ENCODE peak calls at places on chromosomes 5 and 9, in eight cellular contexts. O is GM12864, L is fibroblast of mammary gland, A is ovary, E is HCT116, Z is cardiac fibroblast, K is stomach, R is BE2C. Y is an unnamed sample.

GRCh38 chr9:77871483-77871882 is 160.1 kb downstream of the GNAQ start:
- DNase-seq in R (no peak), K (no peak), Z (no peak), E (no peak), L (no peak), O (no peak), A (no peak), Y (no peak)

GRCh38 chr5:76807296-76807695 is 11.5 kb upstream of the F2RL1 start:
- DNase-seq in Z (peak), K (no peak), L (peak), A (no peak), R (no peak), O (no peak), E (no peak), Y (peak)

GRCh38 chr9:127588740-127589506 is 23.2 kb upstream of the STXBP1 start:
- DNase-seq in Z (no peak), E (no peak), A (no peak), O (no peak), L (no peak), K (no peak), R (no peak), Y (no peak)

GRCh38 chr5:73749485-73750270 is 123.7 kb downstream of the ARHGEF28 start:
- DNase-seq in A (peak), K (no peak), O (no peak), E (no peak), L (no peak), Z (no peak), R (no peak), Y (no peak)

GRCh38 chr5:83414601-83415000 is 56.9 kb upstream of the VCAN start:
- DNase-seq in A (no peak), K (no peak), R (no peak), L (peak), Z (peak), O (no peak), E (no peak), Y (no peak)

GRCh38 chr5:124236366-124237231 is 509.8 kb downstream of the ZNF608 start:
- DNase-seq in O (no peak), E (no peak), R (no peak), K (no peak), Z (no peak), L (peak), A (no peak), Y (no peak)

GRCh38 chr9:137012694-137013570 is 15.1 kb downstream of the ABCA2 start:
- DNase-seq in A (no peak), O (no peak), R (no peak), E (no peak), Z (no peak), L (no peak), K (no peak), Y (no peak)

GRCh38 chr5:157222506-157223230 is 42.0 kb downstream of the ITK start:
- DNase-seq in L (peak), O (no peak), Z (peak), K (no peak), A (no peak), E (no peak), R (no peak), Y (peak)

GRCh38 chr5:168157141-168157540 is 134.3 kb upstream of the WWC1 start:
- DNase-seq in A (no peak), R (no peak), E (no peak), O (no peak), Z (no peak), K (no peak), L (no peak), Y (no peak)

GRCh38 chr5:112857866-112858265 is 3.2 kb upstream of the SRP19 start:
- DNase-seq in K (no peak), R (no peak), E (no peak), L (no peak), Z (no peak), O (no peak), A (no peak), Y (no peak)

GRCh38 chr9:4617752-4618151 is 44.3 kb upstream of the PLPP6 start:
- DNase-seq in A (no peak), L (no peak), R (no peak), Z (no peak), E (no peak), O (no peak), K (no peak), Y (no peak)

GRCh38 chr5:138458353-138458752 is 6.9 kb upstream of the EGR1 start:
- DNase-seq in E (no peak), A (peak), L (no peak), O (no peak), R (no peak), K (no peak), Z (no peak), Y (no peak)

GRCh38 chr9:33288828-33289483 is 1.4 kb upstream of the NFX1 start:
- DNase-seq in Z (no peak), K (no peak), E (no peak), O (no peak), R (no peak), A (peak), L (no peak), Y (no peak)

GRCh38 chr5:174384509-174384947 is 339.0 kb downstream of the NSG2 start:
- DNase-seq in K (no peak), Z (peak), E (no peak), L (peak), A (no peak), O (no peak), R (peak), Y (no peak)

GRCh38 chr9:127640908-127641545 is 28.9 kb downstream of the STXBP1 start:
- DNase-seq in L (no peak), A (no peak), E (no peak), O (no peak), R (no peak), K (no peak), Z (no peak), Y (no peak)

GRCh38 chr5:82641362-82641988 is 363.3 kb upstream of the RPS23 start:
- DNase-seq in A (peak), Z (peak), K (peak), L (peak), O (no peak), E (peak), R (peak), Y (peak)

GRCh38 chr5:164127527-164127926 is 622.1 kb downstream of the MAT2B start:
- DNase-seq in R (no peak), K (no peak), E (no peak), A (no peak), Z (no peak), O (no peak), L (no peak), Y (no peak)

GRCh38 chr5:107671742-107672211 is 1.0 kb upstream of the EFNA5 start:
- DNase-seq in R (peak), K (no peak), L (peak), Z (peak), A (no peak), O (no peak), E (peak), Y (peak)

GRCh38 chr5:139312075-139312474 is 18.5 kb downstream of the MATR3 start:
- DNase-seq in R (no peak), Z (no peak), L (no peak), E (no peak), A (no peak), K (no peak), O (no peak), Y (no peak)

GRCh38 chr5:148653840-148654781 is at the start of gene HTR4:
- DNase-seq in R (peak), A (no peak), Z (no peak), O (no peak), E (no peak), K (no peak), L (no peak), Y (no peak)

GRCh38 chr9:35227283-35227682 is 65.5 kb downstream of the UNC13B start:
- DNase-seq in R (no peak), L (no peak), Z (no peak), A (no peak), K (no peak), E (no peak), O (no peak), Y (no peak)

GRCh38 chr9:127067603-127068220 is 54.7 kb downstream of the ANGPTL2 start:
- DNase-seq in K (peak), O (no peak), L (no peak), E (peak), Z (no peak), R (no peak), A (no peak), Y (no peak)

GRCh38 chr5:63962345-63962744 is at the start of gene HTR1A:
- DNase-seq in O (no peak), Z (no peak), A (no peak), K (no peak), R (no peak), L (no peak), E (no peak), Y (no peak)

GRCh38 chr5:63961125-63961597 is 1.1 kb downstream of the HTR1A start:
- DNase-seq in R (no peak), L (no peak), O (no peak), E (no peak), K (no peak), Z (no peak), A (no peak), Y (no peak)

GRCh38 chr5:63963926-63964325 is 1.7 kb upstream of the HTR1A start:
- DNase-seq in Z (no peak), A (no peak), R (no peak), L (no peak), E (no peak), O (no peak), K (no peak), Y (no peak)

GRCh38 chr5:63961598-63962161 is 565 bp downstream of the HTR1A start:
- DNase-seq in L (no peak), K (no peak), O (no peak), R (no peak), E (no peak), A (peak), Z (no peak), Y (no peak)

DNA sequence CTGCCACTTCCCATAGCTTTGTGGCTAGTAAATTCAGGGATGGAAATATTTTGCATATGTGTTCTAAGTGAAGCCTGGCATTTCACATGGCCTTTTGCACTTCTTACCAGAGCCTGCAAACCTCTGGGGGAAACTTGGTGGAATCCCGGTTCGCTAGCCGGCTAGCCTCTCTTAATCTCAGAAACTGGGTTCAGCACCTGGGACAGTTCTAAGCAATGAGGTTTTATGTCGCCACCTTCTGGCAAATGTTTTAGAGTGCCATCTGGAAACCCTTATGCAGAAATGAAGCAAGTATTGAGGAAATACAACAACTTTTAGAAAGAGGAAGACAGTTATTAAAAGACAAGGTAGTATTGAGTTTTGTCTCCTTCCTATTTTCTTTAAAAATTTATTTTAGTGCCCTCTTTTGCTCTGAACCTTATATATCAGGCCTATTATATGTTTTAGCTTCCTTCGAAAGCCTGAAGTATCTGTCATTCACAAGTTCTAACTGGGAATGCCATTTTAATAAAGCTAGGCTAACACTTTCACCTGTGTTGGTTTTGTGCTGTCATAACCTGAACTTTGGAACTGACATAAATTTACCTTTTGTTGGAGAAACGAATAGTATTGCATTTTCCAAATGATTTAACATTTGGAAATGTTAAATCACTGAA is 963 bp upstream of the HTR1A start:
- DNase-seq in E (peak), R (peak), O (peak), A (peak), Z (peak), L (peak), K (no peak), Y (peak)
- TF ChIP-seq CTCF in E (no peak), R (peak), O (peak), A (peak), Z (peak), L (peak), K (peak), Y (peak)

GRCh38 chr5:95925345-95925744 is 36.3 kb downstream of the ELL2 start:
- DNase-seq in O (no peak), K (no peak), E (no peak), Z (no peak), R (no peak), A (no peak), L (no peak), Y (no peak)
- H3K4me3 ChIP-seq in O (no peak), K (no peak), E (no peak), Z (no peak), R (no peak), A (no peak), L (no peak), Y (no peak)

GRCh38 chr5:321233-321725 is at the start of gene AHRR:
- DNase-seq in L (peak), K (peak), Z (peak), E (no peak), O (no peak), A (peak), R (peak), Y (peak)
- TF ChIP-seq CTCF in L (no peak), K (no peak), Z (peak), E (peak), O (peak), A (peak), R (peak), Y (peak)

GRCh38 chr9:91099471-91099870 is 262.2 kb downstream of the AUH start:
- DNase-seq in A (no peak), K (no peak), L (no peak), E (no peak), O (no peak), Z (no peak), R (no peak), Y (no peak)

GRCh38 chr9:91098203-91098602 is 263.5 kb downstream of the AUH start:
- DNase-seq in O (no peak), K (no peak), A (no peak), L (no peak), R (no peak), Z (no peak), E (no peak), Y (no peak)

GRCh38 chr9:91100878-91101450 is 260.8 kb downstream of the AUH start:
- DNase-seq in O (no peak), A (no peak), R (no peak), Z (peak), E (no peak), K (no peak), L (peak), Y (peak)

GRCh38 chr9:91102269-91102668 is 259.4 kb downstream of the AUH start:
- DNase-seq in O (no peak), K (no peak), A (no peak), Z (no peak), E (no peak), L (no peak), R (no peak), Y (no peak)

GRCh38 chr9:91101598-91102168 is 260.0 kb downstream of the AUH start:
- DNase-seq in L (no peak), E (no peak), A (no peak), O (no peak), K (peak), R (no peak), Z (no peak), Y (no peak)
- H3K4me3 ChIP-seq in L (no peak), E (no peak), A (no peak), O (no peak), K (no peak), R (no peak), Z (no peak), Y (no peak)

GRCh38 chr9:132309056-132309455 is 45.7 kb downstream of the SETX start:
- DNase-seq in R (no peak), E (no peak), L (no peak), Z (no peak), O (no peak), K (no peak), A (no peak), Y (no peak)

GRCh38 chr9:132311978-132312377 is 42.8 kb downstream of the SETX start:
- DNase-seq in Z (no peak), R (no peak), L (no peak), A (no peak), E (no peak), O (no peak), K (no peak), Y (no peak)

GRCh38 chr9:132312426-132312825 is 42.4 kb downstream of the SETX start:
- DNase-seq in O (no peak), L (no peak), E (no peak), R (no peak), K (no peak), Z (no peak), A (no peak), Y (no peak)

GRCh38 chr9:132312873-132313272 is 41.9 kb downstream of the SETX start:
- DNase-seq in Z (no peak), A (no peak), K (no peak), O (no peak), R (no peak), E (no peak), L (no peak), Y (no peak)
- TF ChIP-seq CTCF in Z (peak), A (no peak), K (no peak), O (no peak), R (peak), E (no peak), L (peak), Y (peak)

GRCh38 chr5:136998864-136999263 is 500.3 kb downstream of the SPOCK1 start:
- DNase-seq in O (no peak), Z (no peak), K (no peak), A (no peak), L (no peak), R (no peak), E (no peak), Y (no peak)
- H3K4me3 ChIP-seq in O (no peak), Z (no peak), K (no peak), A (no peak), L (no peak), R (no peak), E (no peak), Y (no peak)

GRCh38 chr9:69621735-69622460 is 50.3 kb downstream of the APBA1 start:
- DNase-seq in R (no peak), E (no peak), A (no peak), O (no peak), Z (no peak), K (no peak), L (no peak), Y (no peak)

GRCh38 chr9:69632768-69633167 is 39.4 kb downstream of the APBA1 start:
- DNase-seq in E (no peak), Z (no peak), L (no peak), A (no peak), K (no peak), R (no peak), O (no peak), Y (no peak)

GRCh38 chr9:69622664-69623063 is 49.5 kb downstream of the APBA1 start:
- DNase-seq in K (no peak), A (no peak), O (no peak), L (peak), Z (peak), R (no peak), E (no peak), Y (peak)

DNA sequence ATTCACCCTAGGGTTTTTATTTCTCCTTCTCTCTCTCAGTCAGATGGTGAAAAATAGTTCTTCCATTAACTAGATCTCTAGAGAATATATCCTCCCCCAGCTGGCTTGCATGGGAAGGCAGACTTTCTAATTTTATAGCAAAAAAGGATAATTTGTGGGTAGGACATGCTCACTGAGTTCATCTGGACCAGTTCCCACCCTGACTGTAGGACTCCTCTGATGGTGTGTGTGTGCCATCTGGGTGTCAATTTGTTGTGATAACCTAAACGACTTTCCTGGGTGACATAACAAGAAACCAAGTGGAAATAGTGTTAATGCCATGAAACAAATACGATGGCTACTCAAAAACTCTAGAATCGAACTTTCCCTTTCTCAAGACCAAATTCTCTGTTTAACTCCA is 44.9 kb downstream of the APBA1 start:
- DNase-seq in L (no peak), A (no peak), E (no peak), Z (no peak), O (no peak), R (no peak), K (no peak), Y (no peak)
- TF ChIP-seq CTCF in L (no peak), A (no peak), E (no peak), Z (no peak), O (no peak), R (no peak), K (no peak), Y (no peak)

GRCh38 chr5:55600536-55601208 is 65.9 kb upstream of the PLPP1 start:
- DNase-seq in A (no peak), L (peak), K (no peak), Z (peak), R (peak), E (no peak), O (no peak), Y (peak)
- H3K4me3 ChIP-seq in A (no peak), L (no peak), K (no peak), Z (no peak), R (no peak), E (peak), O (no peak), Y (no peak)

GRCh38 chr9:18142964-18143363 is 331.0 kb upstream of the ADAMTSL1 start:
- DNase-seq in L (peak), Z (peak), K (no peak), R (no peak), O (no peak), E (no peak), A (no peak), Y (no peak)
- TF ChIP-seq CTCF in L (peak), Z (peak), K (peak), R (no peak), O (peak), E (no peak), A (no peak), Y (peak)

Y was measured in brain microvascular endothelial cell.